ENCODE peak calls at places on chromosomes 16 and 17, in six cellular contexts. Y, N, Q, B, V and L are unnamed samples.

GRCh38 chr16:24957887-24958286 is 57.3 kb downstream of the ARHGAP17 start:
- DNase-seq in Y (no peak), N (no peak), Q (no peak), B (peak), V (no peak), L (no peak)

GRCh38 chr16:11681526-11681925 is 13.3 kb downstream of the SNN start:
- DNase-seq in Y (no peak), N (no peak), Q (no peak), B (no peak), V (no peak), L (peak)

GRCh38 chr17:539048-539447 is 175.6 kb downstream of the VPS53 start:
- DNase-seq in Y (no peak), N (no peak), Q (no peak), B (no peak), V (no peak), L (no peak)

GRCh38 chr17:7392696-7393612 is 1.4 kb downstream of the PLSCR3 start:
- DNase-seq in Y (no peak), N (no peak), Q (no peak), B (peak), V (no peak), L (no peak)

GRCh38 chr16:74999683-75000480 is 1.1 kb downstream of the ZNRF1 start:
- DNase-seq in Y (peak), N (peak), Q (no peak), B (peak), V (peak), L (peak)

GRCh38 chr17:7881655-7882054 is 6.9 kb upstream of the CHD3 start:
- DNase-seq in Y (no peak), N (no peak), Q (no peak), B (no peak), V (no peak), L (no peak)

GRCh38 chr16:57175896-57176295 is 9.9 kb downstream of the PSME3IP1 start:
- DNase-seq in Y (no peak), N (peak), Q (no peak), B (no peak), V (no peak), L (no peak)

GRCh38 chr16:86928517-86929148 is 350.3 kb downstream of the FOXL1 start:
- DNase-seq in Y (no peak), N (peak), Q (no peak), B (peak), V (no peak), L (no peak)

GRCh38 chr16:745739-746138 is 4.9 kb upstream of the CIAO3 start:
- DNase-seq in Y (peak), N (no peak), Q (no peak), B (peak), V (no peak), L (no peak)

GRCh38 chr16:31089199-31089598 is 456 bp upstream of the PRSS53 start:
- DNase-seq in Y (no peak), N (no peak), Q (no peak), B (no peak), V (no peak), L (no peak)

GRCh38 chr16:62225675-62226074 is 189.4 kb upstream of the CDH8 start:
- DNase-seq in Y (peak), N (peak), Q (no peak), B (peak), V (peak), L (peak)

GRCh38 chr17:2819921-2820501 is 23.8 kb downstream of the RAP1GAP2 start:
- DNase-seq in Y (no peak), N (no peak), Q (no peak), B (no peak), V (no peak), L (no peak)

GRCh38 chr16:56929639-56930038 is 2.3 kb upstream of the HERPUD1 start:
- DNase-seq in Y (no peak), N (no peak), Q (no peak), B (no peak), V (no peak), L (no peak)

GRCh38 chr17:68599091-68599872 is 1.9 kb downstream of the FAM20A start:
- DNase-seq in Y (no peak), N (no peak), Q (no peak), B (no peak), V (no peak), L (no peak)

GRCh38 chr17:28071891-28072606 is 29.6 kb downstream of the NLK start:
- DNase-seq in Y (no peak), N (no peak), Q (no peak), B (no peak), V (no peak), L (no peak)

GRCh38 chr17:3298260-3298659 is at the start of gene OR3A1:
- DNase-seq in Y (no peak), N (no peak), Q (no peak), B (no peak), V (no peak), L (no peak)

GRCh38 chr16:89921699-89922476 is 1.3 kb upstream of the TUBB3 start:
- DNase-seq in Y (peak), N (peak), Q (no peak), B (peak), V (no peak), L (peak)

GRCh38 chr17:55969577-55969976 is 183.7 kb upstream of the ANKFN1 start:
- DNase-seq in Y (no peak), N (no peak), Q (no peak), B (peak), V (no peak), L (no peak)

GRCh38 chr16:17366299-17366961 is 104.3 kb downstream of the XYLT1 start:
- DNase-seq in Y (no peak), N (no peak), Q (no peak), B (no peak), V (no peak), L (no peak)

GRCh38 chr16:85238233-85238647 is 126.0 kb upstream of the CIBAR2 start:
- DNase-seq in Y (peak), N (peak), Q (no peak), B (peak), V (no peak), L (peak)

GRCh38 chr17:67108411-67108810 is 64.1 kb downstream of the CACNG1 start:
- DNase-seq in Y (no peak), N (no peak), Q (no peak), B (no peak), V (no peak), L (no peak)

GRCh38 chr17:17685775-17686291 is 4.6 kb downstream of the RAI1 start:
- DNase-seq in Y (peak), N (peak), Q (no peak), B (peak), V (peak), L (peak)

GRCh38 chr16:83903739-83904138 is 4.8 kb downstream of the MLYCD start:
- DNase-seq in Y (no peak), N (peak), Q (no peak), B (no peak), V (peak), L (peak)

GRCh38 chr17:57877803-57878202 is 28.0 kb upstream of the MRPS23 start:
- DNase-seq in Y (no peak), N (no peak), Q (no peak), B (no peak), V (no peak), L (no peak)

GRCh38 chr16:88651276-88651988 is 579 bp upstream of the CYBA start:
- DNase-seq in Y (peak), N (no peak), Q (peak), B (peak), V (peak), L (peak)
- H3K4me3 ChIP-seq in Y (no peak), N (peak), Q (peak), B (no peak), V (peak), L (peak)

DNA sequence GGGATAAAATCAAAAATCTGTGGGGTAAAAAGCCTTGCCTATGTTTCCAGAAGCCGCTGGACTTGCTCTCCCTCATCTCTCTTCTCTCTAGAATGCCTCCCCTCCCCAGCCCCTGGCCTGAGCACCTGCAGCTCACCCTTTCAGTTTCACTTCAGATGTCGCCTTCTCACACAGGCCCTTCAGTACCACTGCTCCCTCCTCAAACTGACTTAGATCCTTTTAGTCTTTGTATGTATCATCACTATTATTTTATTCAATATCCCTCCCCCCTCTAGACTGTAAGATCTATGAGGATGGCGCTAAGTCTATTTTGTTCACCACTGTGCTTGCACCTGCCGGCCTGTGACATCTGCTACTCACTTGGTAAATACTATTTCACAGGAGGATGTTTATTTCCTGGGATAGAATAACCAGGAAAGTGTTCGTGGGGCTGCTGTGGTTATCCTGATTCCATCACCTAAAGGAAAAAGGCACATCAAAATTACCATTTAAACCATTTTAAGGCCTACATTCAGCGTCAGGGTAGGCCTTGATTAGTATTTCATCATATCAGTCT is 122.3 kb downstream of the MRTFB start:
- DNase-seq in Y (no peak), N (no peak), Q (no peak), B (no peak), V (peak), L (no peak)
- H3K4me3 ChIP-seq in Y (no peak), N (no peak), Q (no peak), B (no peak), V (no peak), L (no peak)

GRCh38 chr17:29720471-29720990 is 97.8 kb upstream of the CORO6 start:
- DNase-seq in Y (no peak), N (no peak), Q (no peak), B (no peak), V (no peak), L (no peak)

GRCh38 chr17:29722411-29723198 is 99.9 kb upstream of the CORO6 start:
- DNase-seq in Y (peak), N (peak), Q (no peak), B (no peak), V (peak), L (no peak)

GRCh38 chr17:29718446-29719039 is 95.8 kb upstream of the CORO6 start:
- DNase-seq in Y (no peak), N (no peak), Q (no peak), B (no peak), V (no peak), L (no peak)

GRCh38 chr17:29717817-29718216 is 95.1 kb upstream of the CORO6 start:
- DNase-seq in Y (no peak), N (no peak), Q (no peak), B (no peak), V (no peak), L (no peak)

DNA sequence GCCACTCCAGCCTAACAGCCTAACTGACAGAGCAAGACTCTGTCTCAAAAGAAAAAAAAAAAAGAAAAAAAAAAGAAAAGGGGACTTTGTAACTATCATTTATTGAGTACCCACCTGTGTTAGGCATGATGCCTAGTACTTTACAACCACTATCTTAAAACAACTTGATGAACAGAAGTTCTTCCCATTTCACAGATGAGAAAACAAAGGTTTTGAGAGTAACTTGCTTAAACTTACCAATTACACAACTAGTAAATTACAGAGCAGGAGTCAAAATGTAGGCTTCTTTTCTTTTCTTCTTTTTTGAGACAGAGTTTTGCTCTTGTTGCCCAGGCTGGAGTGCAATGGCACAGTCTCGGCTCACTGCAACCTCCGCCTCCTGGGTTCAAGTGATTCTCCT is 96.8 kb upstream of the CORO6 start:
- DNase-seq in Y (no peak), N (no peak), Q (no peak), B (no peak), V (no peak), L (no peak)
- H3K4me3 ChIP-seq in Y (no peak), N (no peak), Q (no peak), B (no peak), V (no peak), L (no peak)

GRCh38 chr17:50675627-50676026 is 32.1 kb downstream of the ANKRD40 start:
- DNase-seq in Y (no peak), N (no peak), Q (no peak), B (no peak), V (peak), L (no peak)
- H3K4me3 ChIP-seq in Y (no peak), N (no peak), Q (no peak), B (no peak), V (no peak), L (no peak)

GRCh38 chr16:49833055-49833454 is 22.9 kb downstream of the ZNF423 start:
- DNase-seq in Y (no peak), N (peak), Q (no peak), B (no peak), V (no peak), L (peak)

GRCh38 chr16:49835116-49835880 is 20.6 kb downstream of the ZNF423 start:
- DNase-seq in Y (no peak), N (no peak), Q (no peak), B (no peak), V (no peak), L (peak)

GRCh38 chr16:49833796-49834195 is 22.1 kb downstream of the ZNF423 start:
- DNase-seq in Y (no peak), N (no peak), Q (no peak), B (no peak), V (no peak), L (peak)

GRCh38 chr16:49836218-49836617 is 19.7 kb downstream of the ZNF423 start:
- DNase-seq in Y (no peak), N (no peak), Q (no peak), B (no peak), V (no peak), L (no peak)

DNA sequence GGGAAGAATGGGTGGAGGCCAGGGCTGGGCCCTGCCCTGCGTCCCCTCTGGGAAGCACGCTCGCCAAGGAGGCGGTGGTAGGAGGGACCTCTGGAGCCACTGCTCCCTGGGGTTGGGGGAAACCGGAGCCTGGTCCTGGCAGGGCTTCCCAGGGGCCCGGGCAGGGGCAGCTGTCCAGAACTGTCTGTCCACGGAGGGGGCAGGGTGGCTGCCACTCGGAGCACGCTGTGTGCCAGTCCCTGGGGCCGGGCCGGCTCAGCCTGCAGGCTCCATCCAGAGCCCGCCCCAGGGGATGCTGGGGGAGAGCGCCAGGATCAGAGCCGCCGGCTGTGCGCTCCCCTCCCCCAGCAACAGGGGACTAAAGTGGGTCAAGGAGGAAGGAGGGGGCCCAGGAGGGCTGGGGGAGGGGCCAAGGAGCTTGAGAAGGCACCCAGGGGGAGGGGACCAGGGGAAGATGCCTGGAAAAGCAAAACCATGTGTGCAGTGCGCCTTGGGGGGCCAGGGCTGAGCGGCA is 21.4 kb downstream of the ZNF423 start:
- DNase-seq in Y (no peak), N (no peak), Q (no peak), B (peak), V (no peak), L (peak)
- H3K4me3 ChIP-seq in Y (no peak), N (no peak), Q (no peak), B (no peak), V (no peak), L (no peak)

GRCh38 chr17:64502021-64502420 is 4.1 kb downstream of the DDX5 start:
- DNase-seq in Y (no peak), N (no peak), Q (no peak), B (no peak), V (no peak), L (no peak)
- H3K4me3 ChIP-seq in Y (no peak), N (no peak), Q (no peak), B (no peak), V (no peak), L (no peak)

GRCh38 chr17:9343513-9343912 is 232.1 kb downstream of the STX8 start:
- DNase-seq in Y (no peak), N (peak), Q (no peak), B (peak), V (no peak), L (no peak)
- H3K4me3 ChIP-seq in Y (no peak), N (no peak), Q (no peak), B (no peak), V (no peak), L (no peak)